ENCODE peak calls at places on chromosome 15, in four cellular contexts. I is CD8-positive, alpha-beta T cell; S is CD4-positive, alpha-beta T cell; U is HTR-8/SVneo. T is an unnamed sample.

GRCh38 chr15:47750030-47750739 is 32.9 kb downstream of the SEMA6D start:
- DNase-seq in I (no peak), S (no peak), U (peak; percentile 56), T (peak; percentile 16)

GRCh38 chr15:39145854-39146253 is 435.0 kb upstream of the THBS1 start:
- DNase-seq in I (no peak), S (no peak), U (no peak), T (no peak)

GRCh38 chr15:26394801-26395200 is 378.1 kb downstream of the GABRB3 start:
- DNase-seq in I (no peak), S (no peak), U (no peak), T (no peak)

GRCh38 chr15:78402056-78402610 is 35.9 kb upstream of the IREB2 start:
- DNase-seq in I (no peak), S (no peak), U (no peak), T (no peak)

GRCh38 chr15:70856884-70857546 is 3.1 kb upstream of the LARP6 start:
- DNase-seq in I (no peak), S (no peak), U (peak; percentile 74), T (no peak)

GRCh38 chr15:38878946-38879345 is 314.3 kb upstream of the RASGRP1 start:
- DNase-seq in I (no peak), S (no peak), U (no peak), T (no peak)

GRCh38 chr15:72827216-72827615 is 43.7 kb upstream of the ADPGK start:
- DNase-seq in I (peak; percentile 38), S (no peak), U (no peak), T (peak; percentile 95)

GRCh38 chr15:22962611-22963010 is 17.6 kb downstream of the CYFIP1 start:
- DNase-seq in I (no peak), S (no peak), U (no peak), T (no peak)

GRCh38 chr15:52071570-52071969 is 41.0 kb downstream of the BCL2L10 start:
- DNase-seq in I (no peak), S (no peak), U (no peak), T (no peak)

GRCh38 chr15:91224750-91225380 is 124.8 kb downstream of the SV2B start:
- DNase-seq in I (no peak), S (no peak), U (peak; percentile 41), T (peak; percentile 40)

GRCh38 chr15:51377038-51377761 is 35.7 kb downstream of the GLDN start:
- DNase-seq in I (no peak), S (no peak), U (no peak), T (no peak)

GRCh38 chr15:68271854-68272471 is 5.6 kb upstream of the FEM1B start:
- DNase-seq in I (no peak), S (no peak), U (peak; percentile 86), T (no peak)

GRCh38 chr15:81304226-81304625 is 19.7 kb downstream of the STARD5 start:
- DNase-seq in I (no peak), S (no peak), U (no peak), T (no peak)

GRCh38 chr15:65072617-65073016 is 3.9 kb upstream of the KBTBD13 start:
- DNase-seq in I (no peak), S (no peak), U (no peak), T (no peak)

GRCh38 chr15:84878504-84878903 is 6.0 kb upstream of the SLC28A1 start:
- DNase-seq in I (peak; percentile 73), S (peak; percentile 64), U (peak; percentile 75), T (peak; percentile 43)

GRCh38 chr15:40843885-40844542 is at the start of gene SPINT1:
- DNase-seq in I (no peak), S (peak; percentile 40), U (no peak), T (peak; percentile 47)

GRCh38 chr15:40878785-40879184 is 4.8 kb upstream of the RHOV start:
- DNase-seq in I (no peak), S (no peak), U (peak; percentile 36), T (peak; percentile 71)

GRCh38 chr15:57406040-57406772 is 29.9 kb downstream of the CGNL1 start:
- DNase-seq in I (no peak), S (no peak), U (no peak), T (no peak)

GRCh38 chr15:77032052-77032646 is 37.2 kb downstream of the PSTPIP1 start:
- DNase-seq in I (peak; percentile 44), S (no peak), U (no peak), T (no peak)

GRCh38 chr15:28021281-28022039 is 77.7 kb downstream of the OCA2 start:
- DNase-seq in I (no peak), S (no peak), U (peak; percentile 40), T (peak; percentile 25)

GRCh38 chr15:40064231-40064894 is 25.4 kb upstream of the SRP14 start:
- DNase-seq in I (no peak), S (no peak), U (peak; percentile 41), T (peak; percentile 77)

GRCh38 chr15:57405133-57405532 is 28.8 kb downstream of the CGNL1 start:
- DNase-seq in I (no peak), S (no peak), U (no peak), T (no peak)

GRCh38 chr15:88269371-88270062 is 13.0 kb upstream of the NTRK3 start:
- DNase-seq in I (no peak), S (no peak), U (no peak), T (no peak)

GRCh38 chr15:80991446-80991845 is 1.8 kb upstream of the MESD start:
- DNase-seq in I (no peak), S (no peak), U (no peak), T (peak; percentile 47)

GRCh38 chr15:64286473-64286872 is 69.5 kb downstream of the CSNK1G1 start:
- DNase-seq in I (no peak), S (no peak), U (no peak), T (no peak)

GRCh38 chr15:39946862-39947261 is 12.9 kb downstream of the EIF2AK4 start:
- DNase-seq in I (no peak), S (no peak), U (no peak), T (no peak)

GRCh38 chr15:31163769-31164572 is 62.4 kb upstream of the TRPM1 start:
- DNase-seq in I (no peak), S (no peak), U (no peak), T (no peak)

GRCh38 chr15:31235298-31236183 is 91.1 kb upstream of the KLF13 start:
- DNase-seq in I (no peak), S (no peak), U (no peak), T (no peak)

GRCh38 chr15:60682115-60682514 is 203.2 kb upstream of the ICE2 start:
- DNase-seq in I (no peak), S (no peak), U (no peak), T (no peak)

GRCh38 chr15:65369148-65369547 is 8.7 kb downstream of the IGDCC3 start:
- DNase-seq in I (no peak), S (no peak), U (no peak), T (no peak)

GRCh38 chr15:70490148-70490837 is 273.1 kb downstream of the UACA start:
- DNase-seq in I (no peak), S (no peak), U (no peak), T (no peak)

GRCh38 chr15:58608129-58608590 is 141.3 kb downstream of the ADAM10 start:
- DNase-seq in I (no peak), S (no peak), U (no peak), T (no peak)

GRCh38 chr15:99454107-99454809 is 111.5 kb upstream of the MEF2A start:
- DNase-seq in I (no peak), S (no peak), U (no peak), T (no peak)

GRCh38 chr15:76312540-76313174 is 1.4 kb upstream of the ETFA start:
- DNase-seq in I (no peak), S (no peak), U (no peak), T (no peak)

GRCh38 chr15:33370225-33371020 is 59.7 kb downstream of the RYR3 start:
- DNase-seq in I (no peak), S (no peak), U (no peak), T (no peak)

T was measured in MM.1S.